ENCODE peak calls at places on chromosomes 6 and 20, in five cellular contexts. M is neuronal stem cell, W is H9, H is mesenchymal stem cell, D is H1. L is an unnamed sample.

GRCh38 chr6:17919494-17919893 is 67.9 kb downstream of the KIF13A start:
- DNase-seq in D (no peak), W (no peak), M (no peak), H (no peak), L (no peak)

GRCh38 chr6:33621396-33622388 is 570 bp downstream of the ITPR3 start:
- DNase-seq in D (peak), H (peak), M (no peak), W (peak), L (peak)

GRCh38 chr6:35486005-35486925 is 10.6 kb downstream of the TEAD3 start:
- DNase-seq in M (no peak), W (peak), D (peak), H (peak), L (peak)

GRCh38 chr6:16548121-16548520 is 213.1 kb downstream of the ATXN1 start:
- DNase-seq in D (no peak), H (no peak), M (no peak), W (no peak), L (no peak)

GRCh38 chr6:110338820-110339470 is 19.2 kb downstream of the METTL24 start:
- DNase-seq in W (no peak), M (no peak), D (no peak), H (no peak), L (no peak)

GRCh38 chr6:2133718-2134310 is 111.6 kb downstream of the GMDS start:
- DNase-seq in W (no peak), D (no peak), M (no peak), H (no peak), L (no peak)

GRCh38 chr6:3159805-3160781 is 2.7 kb upstream of the TUBB2A start:
- DNase-seq in H (peak), M (no peak), W (peak), D (no peak), L (peak)

GRCh38 chr20:58246346-58246745 is 17.9 kb upstream of the ANKRD60 start:
- DNase-seq in M (no peak), H (peak), D (no peak), W (peak), L (peak)

GRCh38 chr6:2085657-2086056 is 159.7 kb downstream of the GMDS start:
- DNase-seq in D (no peak), M (no peak), H (no peak), W (no peak), L (peak)

GRCh38 chr6:77926198-77926752 is 273.4 kb downstream of the MEI4 start:
- DNase-seq in D (no peak), H (peak), W (no peak), M (peak), L (peak)

DNA sequence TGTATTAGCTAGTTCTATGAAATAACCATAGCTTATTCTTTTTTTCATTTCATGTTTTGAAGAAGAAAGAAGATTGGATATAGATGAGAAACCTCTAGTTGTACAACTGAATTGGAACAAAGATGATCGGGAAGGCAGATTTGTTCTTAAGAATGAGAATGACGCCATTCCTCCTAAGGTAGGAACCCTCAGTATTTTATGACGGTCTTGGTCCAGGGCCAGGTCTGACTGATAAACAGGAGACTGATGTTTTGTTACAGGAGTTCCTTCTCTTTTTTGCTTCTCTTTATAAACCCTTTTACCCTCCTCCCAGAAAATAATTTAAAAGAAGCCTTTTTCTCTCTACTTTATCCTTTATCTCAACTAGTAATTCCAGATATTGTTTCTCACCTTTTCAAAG is 43.6 kb downstream of the AFDN start:
- DNase-seq in H (no peak), W (no peak), M (no peak), D (no peak), L (no peak)
- H2BK12ac ChIP-seq in H (no peak), W (no peak), M (no peak), D (no peak), L (no peak)

GRCh38 chr20:45798935-45799642 is 7.3 kb downstream of the DNTTIP1 start:
- DNase-seq in H (peak), M (peak), D (peak), W (peak), L (peak)
- H3K9ac ChIP-seq in H (peak), M (no peak), D (no peak), W (no peak), L (no peak)

GRCh38 chr20:59771506-59772372 is 161.7 kb downstream of the SYCP2 start:
- DNase-seq in M (no peak), D (no peak), H (no peak), W (no peak), L (no peak)

GRCh38 chr20:59772931-59773913 is 160.2 kb downstream of the SYCP2 start:
- DNase-seq in W (peak), M (no peak), D (no peak), H (no peak), L (no peak)

GRCh38 chr20:59774204-59774641 is 159.2 kb downstream of the SYCP2 start:
- DNase-seq in D (no peak), H (no peak), W (peak), M (no peak), L (no peak)

GRCh38 chr20:59770851-59771250 is 162.6 kb downstream of the SYCP2 start:
- DNase-seq in W (no peak), H (no peak), D (no peak), M (no peak), L (no peak)

DNA sequence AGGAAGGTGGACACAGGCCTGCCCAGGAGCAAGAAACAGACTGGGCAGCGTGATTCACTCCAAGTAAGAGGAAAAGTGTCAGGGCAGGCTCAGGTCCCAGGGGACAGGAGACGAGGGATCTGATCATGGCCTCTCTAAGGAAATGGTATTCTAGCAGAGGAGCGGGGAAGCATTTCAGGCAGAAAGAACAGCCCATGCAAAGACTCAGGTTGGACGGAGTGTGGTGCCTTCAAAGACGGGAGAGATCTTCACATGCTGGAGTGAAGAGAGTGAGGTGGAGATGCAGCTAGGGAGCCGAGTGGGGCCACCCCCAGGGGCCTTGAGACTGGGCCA is 161.1 kb downstream of the SYCP2 start:
- DNase-seq in D (no peak), W (no peak), H (no peak), M (no peak), L (no peak)
- H2BK12ac ChIP-seq in D (no peak), W (no peak), H (no peak), M (no peak), L (no peak)

DNA sequence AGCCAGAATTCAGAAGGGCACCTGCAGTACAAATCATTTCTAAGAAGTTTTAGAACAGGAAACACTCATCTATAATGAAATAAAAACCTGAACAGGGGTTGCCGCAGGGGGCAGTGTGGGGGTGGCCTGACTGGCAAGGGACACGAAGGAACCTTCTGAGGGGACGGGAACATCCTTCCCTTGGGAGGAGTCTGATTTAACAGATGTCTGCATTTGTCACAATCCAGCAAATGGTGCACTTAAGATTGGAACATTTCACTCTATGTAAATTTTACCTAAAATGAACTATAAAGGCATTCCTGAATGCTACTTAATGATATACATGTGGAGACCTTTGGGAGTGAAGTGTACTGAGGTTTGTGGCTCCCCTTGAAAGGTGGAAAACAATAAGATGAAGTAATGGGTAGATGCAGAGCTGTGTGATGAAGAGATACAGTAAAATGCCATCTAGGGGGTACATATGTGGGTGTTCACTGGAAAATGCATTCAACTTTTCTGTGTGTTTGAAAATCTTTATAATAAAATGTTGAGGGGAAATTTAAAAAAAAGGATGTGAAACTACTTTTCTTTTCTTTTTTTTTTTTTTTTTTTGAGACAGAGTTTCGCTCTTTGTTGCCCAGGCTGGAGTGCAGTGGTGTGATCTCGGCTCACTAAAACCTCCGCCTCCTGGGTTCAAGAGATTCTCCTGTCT is 89.5 kb downstream of the SNX5 start:
- DNase-seq in W (no peak), H (no peak), M (no peak), D (no peak), L (no peak)
- H3K9ac ChIP-seq in W (no peak), H (no peak), M (no peak), D (no peak), L (no peak)

GRCh38 chr20:46354920-46355654 is 46.8 kb upstream of the CDH22 start:
- DNase-seq in M (no peak), D (no peak), W (no peak), H (no peak), L (no peak)

GRCh38 chr20:46358336-46359058 is 47.9 kb downstream of the ELMO2 start:
- DNase-seq in W (no peak), M (no peak), H (no peak), D (no peak), L (no peak)

GRCh38 chr20:46355778-46356177 is 47.5 kb upstream of the CDH22 start:
- DNase-seq in H (no peak), W (no peak), D (no peak), M (no peak), L (no peak)

GRCh38 chr20:46356195-46357029 is 48.1 kb upstream of the CDH22 start:
- DNase-seq in W (no peak), M (no peak), H (no peak), D (no peak), L (no peak)

GRCh38 chr20:46357030-46357514 is 48.8 kb upstream of the CDH22 start:
- DNase-seq in W (no peak), M (no peak), D (no peak), H (no peak), L (no peak)
- H2BK12ac ChIP-seq in W (no peak), M (no peak), D (no peak), H (no peak), L (no peak)

GRCh38 chr6:44249082-44249748 is 2.3 kb downstream of the HSP90AB1 start:
- DNase-seq in M (no peak), H (no peak), W (no peak), D (no peak), L (peak)
- H3K9ac ChIP-seq in M (no peak), H (peak), W (peak), D (peak), L (peak)

GRCh38 chr20:33689493-33689892 is 3.3 kb upstream of the E2F1 start:
- DNase-seq in M (no peak), D (no peak), W (no peak), H (no peak), L (no peak)
- H2BK12ac ChIP-seq in M (no peak), D (no peak), W (no peak), H (peak), L (no peak)

DNA sequence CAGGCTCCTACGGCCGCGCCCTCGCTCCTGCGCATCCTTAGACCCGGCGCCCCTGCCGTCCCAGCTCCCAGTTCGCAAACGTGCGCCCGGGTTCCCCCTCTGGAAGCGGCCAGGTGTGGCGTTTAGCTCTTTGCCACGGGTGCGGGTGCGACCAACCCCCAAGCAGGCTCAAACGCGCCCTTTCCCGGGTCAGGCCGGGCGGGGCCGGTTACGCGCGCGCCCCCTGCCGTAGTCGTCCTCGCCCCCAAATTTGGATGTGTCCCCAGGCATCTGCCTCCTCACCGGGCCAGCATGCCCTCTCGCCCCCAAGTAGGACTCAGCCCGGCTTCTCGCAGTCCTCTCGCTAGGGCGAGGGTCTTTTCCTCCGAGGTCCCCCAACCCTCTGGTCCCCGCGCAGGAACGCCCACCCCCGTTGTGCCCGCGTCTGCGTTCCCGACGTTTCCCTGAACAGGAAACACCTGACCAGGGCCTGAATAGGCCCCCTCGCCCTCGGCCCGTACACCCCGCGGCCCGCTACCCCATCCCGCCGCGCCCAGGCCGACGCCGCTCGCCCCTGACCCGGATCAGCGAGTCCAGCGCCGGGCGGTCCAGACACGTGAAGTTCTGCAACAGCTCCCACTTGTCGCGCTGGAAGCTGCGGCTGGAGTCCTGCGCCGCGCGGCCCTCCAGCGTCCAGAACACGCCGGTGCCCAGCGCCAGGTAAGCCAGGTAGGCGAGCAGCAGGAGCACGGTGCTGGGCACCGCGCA is 520 bp downstream of the KCNK17 start:
- DNase-seq in W (peak), M (peak), D (peak), H (no peak), L (no peak)
- H3K9ac ChIP-seq in W (no peak), M (peak), D (peak), H (no peak), L (no peak)

GRCh38 chr6:134446228-134446848 is 128.4 kb upstream of the SGK1 start:
- DNase-seq in W (no peak), H (no peak), M (no peak), D (no peak), L (no peak)
- H2BK12ac ChIP-seq in W (no peak), H (no peak), M (no peak), D (no peak), L (no peak)

GRCh38 chr6:13283340-13283739 is 45.0 kb downstream of the TBC1D7 start:
- DNase-seq in H (no peak), D (no peak), M (no peak), W (no peak), L (no peak)
- H3K9ac ChIP-seq in H (no peak), D (no peak), M (no peak), W (no peak), L (no peak)

L was measured in trophoblast cell.